ENCODE peak calls at places on chromosome 1, in six cellular contexts. One of them, this sample, is unnamed.

GRCh38 chr1:50704126-50704525 is 255.9 kb downstream of the FAF1 start:
- DNase-seq in erythroblast: peak
- DNase-seq in activated naive CD4-positive, alpha-beta T cell treated with Interleukin-2 at 50 U/mL for 16 hours: no peak
- DNase-seq in cardiac fibroblast: peak
- DNase-seq in HTR-8/SVneo: peak
- DNase-seq in stimulated activated CD8-positive, alpha-beta memory T cell treated with anti-CD3 and anti-CD28 coated beads, Interleukin-4, amount 100 ng/mL, for 24 hours: no peak
- DNase-seq in this sample: peak

GRCh38 chr1:210568631-210569030 is 239.9 kb downstream of the HHAT start:
- DNase-seq in erythroblast: no peak
- DNase-seq in activated naive CD4-positive, alpha-beta T cell treated with Interleukin-2 at 50 U/mL for 16 hours: no peak
- DNase-seq in cardiac fibroblast: no peak
- DNase-seq in HTR-8/SVneo: no peak
- DNase-seq in stimulated activated CD8-positive, alpha-beta memory T cell treated with anti-CD3 and anti-CD28 coated beads, Interleukin-4, amount 100 ng/mL, for 24 hours: no peak
- DNase-seq in this sample: no peak

GRCh38 chr1:88111806-88112205 is 572.3 kb upstream of the PKN2 start:
- DNase-seq in erythroblast: no peak
- DNase-seq in activated naive CD4-positive, alpha-beta T cell treated with Interleukin-2 at 50 U/mL for 16 hours: no peak
- DNase-seq in cardiac fibroblast: no peak
- DNase-seq in HTR-8/SVneo: no peak
- DNase-seq in stimulated activated CD8-positive, alpha-beta memory T cell treated with anti-CD3 and anti-CD28 coated beads, Interleukin-4, amount 100 ng/mL, for 24 hours: no peak
- DNase-seq in this sample: no peak

GRCh38 chr1:186143521-186143920 is 231.5 kb downstream of the TPR start:
- DNase-seq in erythroblast: no peak
- DNase-seq in activated naive CD4-positive, alpha-beta T cell treated with Interleukin-2 at 50 U/mL for 16 hours: no peak
- DNase-seq in cardiac fibroblast: peak
- DNase-seq in HTR-8/SVneo: no peak
- DNase-seq in stimulated activated CD8-positive, alpha-beta memory T cell treated with anti-CD3 and anti-CD28 coated beads, Interleukin-4, amount 100 ng/mL, for 24 hours: no peak
- DNase-seq in this sample: no peak

GRCh38 chr1:232575524-232576040 is 54.4 kb downstream of the SIPA1L2 start:
- DNase-seq in erythroblast: no peak
- DNase-seq in activated naive CD4-positive, alpha-beta T cell treated with Interleukin-2 at 50 U/mL for 16 hours: no peak
- DNase-seq in cardiac fibroblast: peak
- DNase-seq in HTR-8/SVneo: no peak
- DNase-seq in stimulated activated CD8-positive, alpha-beta memory T cell treated with anti-CD3 and anti-CD28 coated beads, Interleukin-4, amount 100 ng/mL, for 24 hours: no peak
- DNase-seq in this sample: no peak

GRCh38 chr1:198380275-198380674 is 160.2 kb downstream of the ATP6V1G3 start:
- DNase-seq in erythroblast: no peak
- DNase-seq in activated naive CD4-positive, alpha-beta T cell treated with Interleukin-2 at 50 U/mL for 16 hours: no peak
- DNase-seq in cardiac fibroblast: no peak
- DNase-seq in HTR-8/SVneo: no peak
- DNase-seq in stimulated activated CD8-positive, alpha-beta memory T cell treated with anti-CD3 and anti-CD28 coated beads, Interleukin-4, amount 100 ng/mL, for 24 hours: no peak
- DNase-seq in this sample: no peak

GRCh38 chr1:87402192-87403046 is 73.7 kb downstream of the LMO4 start:
- DNase-seq in erythroblast: no peak
- DNase-seq in activated naive CD4-positive, alpha-beta T cell treated with Interleukin-2 at 50 U/mL for 16 hours: no peak
- DNase-seq in cardiac fibroblast: peak
- DNase-seq in HTR-8/SVneo: no peak
- DNase-seq in stimulated activated CD8-positive, alpha-beta memory T cell treated with anti-CD3 and anti-CD28 coated beads, Interleukin-4, amount 100 ng/mL, for 24 hours: no peak
- DNase-seq in this sample: no peak

GRCh38 chr1:36583980-36584805 is 101.5 kb upstream of the CSF3R start:
- DNase-seq in erythroblast: no peak
- DNase-seq in activated naive CD4-positive, alpha-beta T cell treated with Interleukin-2 at 50 U/mL for 16 hours: no peak
- DNase-seq in cardiac fibroblast: no peak
- DNase-seq in HTR-8/SVneo: no peak
- DNase-seq in stimulated activated CD8-positive, alpha-beta memory T cell treated with anti-CD3 and anti-CD28 coated beads, Interleukin-4, amount 100 ng/mL, for 24 hours: no peak
- DNase-seq in this sample: no peak

GRCh38 chr1:43705982-43706597 is 1.2 kb upstream of the ST3GAL3 start:
- DNase-seq in erythroblast: no peak
- DNase-seq in activated naive CD4-positive, alpha-beta T cell treated with Interleukin-2 at 50 U/mL for 16 hours: no peak
- DNase-seq in cardiac fibroblast: no peak
- DNase-seq in HTR-8/SVneo: no peak
- DNase-seq in stimulated activated CD8-positive, alpha-beta memory T cell treated with anti-CD3 and anti-CD28 coated beads, Interleukin-4, amount 100 ng/mL, for 24 hours: no peak
- DNase-seq in this sample: no peak